ENCODE peak calls at places on chromosomes 7 and 10, in eight cellular contexts. L is GM12891, W is heart left ventricle, E is K562, C is uterus, J is adrenal gland, K is transverse colon, F is stomach. A is an unnamed sample.

GRCh38 chr10:28072573-28072972 is 73.7 kb upstream of the ODAD2 start:
- DNase-seq in L (no peak), W (no peak), E (no peak), C (no peak), J (no peak), K (no peak), F (no peak), A (no peak)

GRCh38 chr7:67453981-67454380 is 457.3 kb downstream of the TYW1 start:
- DNase-seq in L (no peak), W (no peak), E (peak), C (no peak), J (no peak), K (no peak), F (no peak), A (peak)

GRCh38 chr7:74032191-74032490 is 4.2 kb downstream of the ELN start:
- DNase-seq in L (no peak), W (peak), E (no peak), C (peak), J (peak), K (no peak), F (no peak), A (no peak)

GRCh38 chr10:24790599-24790998 is 66.9 kb upstream of the ARHGAP21 start:
- DNase-seq in L (no peak), W (no peak), E (no peak), C (no peak), J (no peak), K (no peak), F (no peak), A (no peak)

GRCh38 chr7:107697246-107698044 is 36.8 kb downstream of the SLC26A4 start:
- DNase-seq in L (no peak), W (no peak), E (no peak), C (no peak), J (no peak), K (no peak), F (no peak), A (no peak)

GRCh38 chr7:78563186-78563585 is 764.6 kb downstream of the PHTF2 start:
- DNase-seq in L (no peak), W (no peak), E (no peak), C (no peak), J (no peak), K (no peak), F (no peak), A (no peak)

GRCh38 chr10:103519798-103520197 is 26.3 kb downstream of the NEURL1 start:
- DNase-seq in L (no peak), W (no peak), E (no peak), C (no peak), J (no peak), K (no peak), F (no peak), A (no peak)

GRCh38 chr7:111092406-111093160 is 1.7 kb downstream of the LRRN3 start:
- DNase-seq in L (no peak), W (no peak), E (no peak), C (no peak), J (no peak), K (no peak), F (no peak), A (no peak)

GRCh38 chr7:129315916-129316315 is 91.1 kb downstream of the AHCYL2 start:
- DNase-seq in L (no peak), W (peak), E (no peak), C (no peak), J (no peak), K (no peak), F (no peak), A (no peak)

GRCh38 chr10:27446091-27446918 is 57.8 kb upstream of the RAB18 start:
- DNase-seq in L (no peak), W (no peak), E (no peak), C (no peak), J (no peak), K (no peak), F (no peak), A (peak)

GRCh38 chr7:75669579-75669978 is 69.2 kb downstream of the HIP1 start:
- DNase-seq in L (no peak), W (no peak), E (no peak), C (no peak), J (no peak), K (no peak), F (no peak), A (no peak)

GRCh38 chr10:12960431-12960898 is 41.0 kb downstream of the CCDC3 start:
- DNase-seq in L (no peak), W (no peak), E (no peak), C (peak), J (peak), K (peak), F (peak), A (no peak)

GRCh38 chr7:12315049-12315448 is 88.6 kb downstream of the VWDE start:
- DNase-seq in L (no peak), W (no peak), E (no peak), C (no peak), J (no peak), K (no peak), F (no peak), A (no peak)

GRCh38 chr7:122352454-122352853 is 47.9 kb upstream of the FEZF1 start:
- DNase-seq in L (no peak), W (no peak), E (no peak), C (no peak), J (no peak), K (no peak), F (no peak), A (no peak)

GRCh38 chr7:155565596-155565995 is 19.2 kb upstream of the CNPY1 start:
- DNase-seq in L (no peak), W (no peak), E (no peak), C (no peak), J (no peak), K (no peak), F (no peak), A (no peak)

GRCh38 chr10:48543445-48543844 is 61.4 kb downstream of the ARHGAP22 start:
- DNase-seq in L (no peak), W (no peak), E (no peak), C (no peak), J (no peak), K (no peak), F (no peak), A (no peak)

GRCh38 chr7:114081606-114082425 is 163.0 kb upstream of the PPP1R3A start:
- DNase-seq in L (no peak), W (no peak), E (no peak), C (no peak), J (no peak), K (no peak), F (no peak), A (peak)

GRCh38 chr10:89163265-89163995 is 43.7 kb downstream of the CH25H start:
- DNase-seq in L (peak), W (peak), E (no peak), C (peak), J (peak), K (peak), F (peak), A (no peak)

GRCh38 chr7:141320287-141320686 is 230.9 kb upstream of the AGK start:
- DNase-seq in L (no peak), W (no peak), E (no peak), C (no peak), J (no peak), K (no peak), F (no peak), A (no peak)

DNA sequence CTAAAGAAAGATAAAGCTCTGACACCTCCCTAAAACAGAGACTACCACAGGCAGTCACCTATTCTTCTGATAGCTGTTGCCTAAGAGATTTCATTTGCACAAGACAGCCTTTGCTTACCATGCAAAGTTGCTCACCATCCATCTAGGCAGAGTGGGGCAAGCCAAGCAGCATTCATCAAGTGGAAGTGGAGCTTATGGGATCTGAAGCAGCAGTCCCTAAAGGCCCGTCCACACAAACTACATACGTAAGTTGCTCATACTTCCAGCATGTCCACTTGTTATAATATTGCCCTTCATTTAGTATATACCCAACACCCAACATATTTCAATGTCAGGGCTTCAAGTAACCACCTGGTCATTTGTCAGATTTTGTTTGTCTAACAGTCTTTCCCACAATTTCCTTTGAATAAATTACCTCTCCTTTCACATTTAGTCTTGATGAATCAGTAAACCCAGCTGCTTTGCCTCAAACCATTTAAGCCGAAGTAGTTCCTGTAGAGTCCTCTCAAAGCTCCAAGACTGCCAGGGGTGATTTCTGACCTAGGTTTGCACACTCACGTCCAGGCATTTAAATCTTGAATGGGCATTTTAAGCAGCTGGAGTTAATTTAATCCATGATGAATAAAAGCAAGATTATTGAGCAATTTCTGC is 67.9 kb downstream of the ATAD1 start:
- DNase-seq in L (no peak), W (no peak), E (no peak), C (no peak), J (no peak), K (no peak), F (no peak), A (peak)
- TF ChIP-seq POLR2A in L (no peak), W (no peak), E (peak), C (no peak), J (no peak), K (no peak), F (no peak), A (no peak)

GRCh38 chr10:44259090-44259874 is 125.6 kb downstream of the CXCL12 start:
- DNase-seq in L (no peak), W (no peak), E (no peak), C (no peak), J (no peak), K (no peak), F (no peak), A (no peak)
- TF ChIP-seq POLR2A in L (no peak), W (no peak), E (no peak), C (no peak), J (no peak), K (no peak), F (no peak), A (no peak)

GRCh38 chr10:97868134-97868685 is 18.6 kb downstream of the GOLGA7B start:
- DNase-seq in L (no peak), W (no peak), E (no peak), C (no peak), J (no peak), K (no peak), F (no peak), A (no peak)

GRCh38 chr10:97867220-97867800 is 17.7 kb downstream of the GOLGA7B start:
- DNase-seq in L (no peak), W (no peak), E (no peak), C (no peak), J (no peak), K (no peak), F (no peak), A (no peak)

GRCh38 chr10:97866524-97867219 is 17.0 kb downstream of the GOLGA7B start:
- DNase-seq in L (no peak), W (no peak), E (no peak), C (no peak), J (no peak), K (no peak), F (no peak), A (no peak)

GRCh38 chr10:97870990-97871389 is 21.3 kb downstream of the GOLGA7B start:
- DNase-seq in L (no peak), W (no peak), E (no peak), C (no peak), J (no peak), K (no peak), F (no peak), A (no peak)

GRCh38 chr10:97869091-97870042 is 19.7 kb downstream of the GOLGA7B start:
- DNase-seq in L (peak), W (peak), E (peak), C (peak), J (peak), K (peak), F (peak), A (peak)
- TF ChIP-seq POLR2A in L (no peak), W (no peak), E (no peak), C (no peak), J (no peak), K (no peak), F (no peak), A (no peak)

DNA sequence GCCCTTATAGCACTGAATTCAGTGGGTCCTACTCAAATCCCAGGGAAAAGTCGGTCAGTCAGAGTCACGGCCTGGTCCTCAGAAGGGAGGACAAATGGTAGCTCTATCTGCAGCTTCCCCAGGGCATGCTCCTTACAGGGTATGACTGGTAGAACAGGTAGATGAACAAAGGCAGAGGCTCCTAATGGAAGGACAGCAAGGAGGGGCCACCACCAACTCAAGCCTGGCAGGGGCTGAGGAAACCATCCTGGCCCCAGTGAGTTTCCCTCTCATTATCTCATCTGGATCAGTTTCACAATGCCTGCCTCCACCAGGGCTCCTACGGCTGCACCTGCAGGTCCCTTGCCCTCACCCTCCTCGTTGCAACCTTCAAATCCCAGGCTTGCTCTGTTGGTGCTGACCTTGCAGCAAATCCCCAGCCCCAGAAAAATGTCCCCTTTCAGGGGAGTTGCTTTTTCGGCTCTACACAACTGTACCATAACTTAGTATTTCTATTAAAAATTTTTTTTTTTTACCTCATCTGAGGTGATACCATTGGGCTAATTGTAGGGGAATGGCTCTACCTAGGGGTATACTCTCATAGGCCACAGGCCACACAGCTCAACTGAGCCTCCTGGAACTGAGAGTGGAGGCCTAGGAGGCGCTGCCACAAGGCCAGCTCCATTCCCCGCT is 2.4 kb upstream of the MYO1G start:
- DNase-seq in L (no peak), W (no peak), E (no peak), C (no peak), J (no peak), K (no peak), F (no peak), A (no peak)
- TF ChIP-seq POLR2A in L (no peak), W (no peak), E (no peak), C (no peak), J (no peak), K (no peak), F (no peak), A (no peak)

GRCh38 chr10:71964669-71965515 is 697 bp downstream of the CHST3 start:
- DNase-seq in L (no peak), W (peak), E (no peak), C (peak), J (peak), K (peak), F (peak), A (no peak)
- TF ChIP-seq POLR2A in L (no peak), W (no peak), E (no peak), C (no peak), J (peak), K (peak), F (no peak), A (no peak)

GRCh38 chr7:87217983-87218653 is 1.4 kb downstream of the TMEM243 start:
- DNase-seq in L (no peak), W (no peak), E (no peak), C (no peak), J (no peak), K (no peak), F (no peak), A (no peak)

GRCh38 chr7:87220734-87221215 is 1.2 kb upstream of the TMEM243 start:
- DNase-seq in L (no peak), W (no peak), E (no peak), C (no peak), J (peak), K (peak), F (no peak), A (peak)

GRCh38 chr7:87218941-87219544 is 489 bp downstream of the TMEM243 start:
- DNase-seq in L (peak), W (peak), E (peak), C (peak), J (peak), K (peak), F (peak), A (no peak)

GRCh38 chr7:87220026-87220733 is 648 bp upstream of the TMEM243 start:
- DNase-seq in L (peak), W (peak), E (peak), C (peak), J (peak), K (peak), F (peak), A (peak)

GRCh38 chr7:87219545-87220025 is at the start of gene TMEM243:
- DNase-seq in L (peak), W (peak), E (peak), C (peak), J (peak), K (peak), F (peak), A (peak)
- TF ChIP-seq POLR2A in L (peak), W (no peak), E (no peak), C (peak), J (peak), K (peak), F (no peak), A (no peak)

DNA sequence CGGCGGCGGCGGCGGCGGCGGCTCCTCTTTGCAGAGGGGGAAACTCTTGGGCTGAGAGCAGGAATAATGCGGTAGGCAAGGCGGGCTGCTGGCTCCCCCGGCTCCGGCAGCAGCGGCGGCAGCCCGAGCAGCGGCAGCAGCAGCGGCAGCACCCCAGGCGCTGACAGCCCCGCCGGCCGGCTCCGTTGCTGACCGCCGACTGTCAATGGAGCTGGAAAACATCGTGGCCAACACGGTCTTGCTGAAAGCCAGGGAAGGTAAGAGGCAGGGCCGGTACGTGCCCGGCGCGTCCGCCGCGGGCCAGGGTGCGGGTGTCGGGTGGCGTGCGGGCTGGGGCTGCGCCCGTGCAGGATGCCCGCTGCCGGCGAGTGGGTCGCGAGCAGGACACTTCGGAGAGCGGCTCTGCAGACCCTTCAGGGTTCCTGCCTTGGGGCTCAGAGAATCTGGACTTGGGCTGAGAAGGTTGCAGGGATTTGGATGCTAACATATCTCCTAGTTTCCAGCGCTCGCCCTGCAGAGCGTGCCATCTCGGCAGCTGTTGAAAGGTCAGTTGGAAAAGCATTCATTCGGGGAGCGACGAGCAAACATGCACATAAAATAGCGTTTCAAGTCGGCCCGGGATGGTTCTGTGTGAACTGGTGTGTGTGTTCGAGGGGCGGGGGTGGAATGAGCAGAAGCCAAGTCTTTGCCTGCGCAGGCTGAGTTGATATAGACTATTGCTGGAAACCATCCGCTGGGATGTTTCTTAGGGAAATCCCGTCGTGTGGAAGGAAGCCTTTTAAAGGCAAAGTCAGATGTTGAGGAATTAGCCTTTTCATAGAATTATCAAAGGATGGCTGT is 562 bp downstream of the GRK5 start:
- DNase-seq in L (no peak), W (peak), E (no peak), C (peak), J (peak), K (peak), F (peak), A (peak)
- TF ChIP-seq POLR2A in L (no peak), W (no peak), E (no peak), C (peak), J (no peak), K (no peak), F (no peak), A (no peak)

DNA sequence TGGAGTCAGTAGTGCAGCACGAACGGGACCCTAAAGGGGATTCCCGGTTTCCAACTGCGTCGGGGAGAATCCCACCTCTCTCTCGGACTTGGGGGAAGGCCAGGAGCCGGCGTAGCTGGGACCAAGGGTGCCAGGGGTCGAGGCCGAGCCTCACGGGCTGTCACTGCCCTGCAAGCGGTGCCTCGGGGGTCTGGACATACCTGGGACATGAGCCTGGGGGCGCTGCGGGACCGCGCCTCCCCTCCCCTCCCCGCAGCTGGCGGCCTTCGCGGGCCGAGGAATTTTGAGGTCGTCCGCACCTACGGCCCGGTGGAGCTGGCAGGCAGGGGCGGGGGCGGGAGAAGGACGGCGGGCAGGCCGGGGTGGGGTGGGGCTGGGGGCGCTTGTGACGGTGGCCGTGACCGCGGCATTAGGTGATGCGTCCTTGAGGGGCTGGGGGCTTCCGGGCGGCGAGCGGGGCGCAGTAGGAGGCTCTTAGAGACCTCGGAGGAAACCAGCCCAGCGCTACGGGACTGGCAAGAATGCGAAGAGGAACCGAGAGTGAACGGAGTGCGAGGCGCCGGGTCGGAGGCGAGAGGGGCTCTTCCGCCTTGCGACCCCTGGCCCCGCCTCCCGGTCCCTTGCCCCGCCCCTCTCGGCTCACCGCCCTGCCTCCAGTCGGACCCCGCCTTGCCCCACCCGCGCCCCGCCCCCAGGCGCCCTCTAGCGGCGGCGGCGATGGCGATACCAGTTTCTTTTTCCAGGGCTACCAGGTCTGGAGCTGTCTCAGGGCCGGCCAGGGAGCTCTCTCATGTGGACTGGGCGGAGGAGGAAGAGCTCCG is 48.3 kb downstream of the NPVF start:
- DNase-seq in L (peak), W (peak), E (peak), C (peak), J (peak), K (peak), F (peak), A (peak)
- TF ChIP-seq POLR2A in L (peak), W (no peak), E (peak), C (no peak), J (peak), K (peak), F (no peak), A (no peak)

A was measured in erythroblast.